ENCODE peak calls at places on chromosome 13, in four cellular contexts. R, J, U and Q are unnamed samples.

GRCh38 chr13:51180853-51181511 is 41.2 kb upstream of the FAM124A start:
- DNase-seq in R (no peak), J (no peak), U (no peak), Q (no peak)

GRCh38 chr13:65401315-65401714 is 1828.8 kb downstream of the PCDH9 start:
- DNase-seq in R (no peak), J (no peak), U (no peak), Q (no peak)

GRCh38 chr13:60990032-60990733 is 425.5 kb downstream of the PCDH20 start:
- DNase-seq in R (no peak), J (no peak), U (no peak), Q (no peak)

GRCh38 chr13:110511509-110512181 is 49.9 kb downstream of the RAB20 start:
- DNase-seq in R (no peak), J (no peak), U (no peak), Q (no peak)

GRCh38 chr13:112703935-112704633 is 14.2 kb downstream of the ATP11A start:
- DNase-seq in R (no peak), J (no peak), U (no peak), Q (no peak)

GRCh38 chr13:51971520-51972426 is 39.5 kb downstream of the ATP7B start:
- DNase-seq in R (no peak), J (no peak), U (no peak), Q (no peak)

GRCh38 chr13:110270507-110270906 is 36.5 kb downstream of the COL4A1 start:
- DNase-seq in R (no peak), J (no peak), U (no peak), Q (no peak)

GRCh38 chr13:53045110-53045509 is 16.5 kb downstream of the OLFM4 start:
- DNase-seq in R (no peak), J (peak; percentile 14), U (no peak), Q (no peak)

GRCh38 chr13:78319101-78319627 is 284.2 kb downstream of the POU4F1 start:
- DNase-seq in R (peak; percentile 1), J (no peak), U (no peak), Q (no peak)

GRCh38 chr13:39159971-39160370 is 121.7 kb downstream of the NHLRC3 start:
- DNase-seq in R (no peak), J (no peak), U (no peak), Q (no peak)

GRCh38 chr13:29909975-29910674 is 59.7 kb upstream of the UBL3 start:
- DNase-seq in R (peak; percentile 73), J (no peak), U (no peak), Q (no peak)

GRCh38 chr13:101736551-101736950 is 284.1 kb downstream of the ITGBL1 start:
- DNase-seq in R (no peak), J (no peak), U (no peak), Q (no peak)

GRCh38 chr13:26946675-26947342 is 186.2 kb upstream of the GPR12 start:
- DNase-seq in R (peak; percentile 49), J (no peak), U (no peak), Q (no peak)

GRCh38 chr13:29474991-29475390 is 120.5 kb downstream of the SLC7A1 start:
- DNase-seq in R (no peak), J (no peak), U (no peak), Q (no peak)

GRCh38 chr13:35472308-35473008 is 4.0 kb downstream of the MAB21L1 start:
- DNase-seq in R (no peak), J (no peak), U (no peak), Q (no peak)

GRCh38 chr13:46562581-46562980 is 9.6 kb downstream of the LRCH1 start:
- DNase-seq in R (no peak), J (no peak), U (no peak), Q (no peak)

DNA sequence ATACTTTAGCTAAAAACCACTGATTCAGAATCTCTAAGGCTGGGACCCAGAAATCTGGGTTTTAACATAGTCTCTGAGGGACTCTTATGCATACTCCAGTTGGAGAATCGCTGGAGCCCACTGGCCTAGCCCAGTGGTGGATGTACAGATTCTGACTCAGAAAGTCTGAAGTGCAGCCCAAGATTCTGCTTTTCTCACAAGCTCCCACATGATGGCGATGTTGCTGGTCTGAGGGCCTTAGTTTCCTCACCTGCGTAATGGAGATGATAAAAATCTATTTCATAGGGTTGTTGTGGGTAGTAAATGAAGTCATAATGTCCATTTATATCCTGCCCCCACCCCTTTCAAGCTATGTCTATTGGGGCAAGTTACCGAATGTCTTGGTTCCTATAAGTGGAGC is 7.7 kb upstream of the CDADC1 start:
- DNase-seq in R (peak; percentile 23), J (no peak), U (no peak), Q (no peak)
- TF ChIP-seq CTCF in R (peak; percentile 43), J (peak; percentile 39), U (no peak), Q (no peak)

DNA sequence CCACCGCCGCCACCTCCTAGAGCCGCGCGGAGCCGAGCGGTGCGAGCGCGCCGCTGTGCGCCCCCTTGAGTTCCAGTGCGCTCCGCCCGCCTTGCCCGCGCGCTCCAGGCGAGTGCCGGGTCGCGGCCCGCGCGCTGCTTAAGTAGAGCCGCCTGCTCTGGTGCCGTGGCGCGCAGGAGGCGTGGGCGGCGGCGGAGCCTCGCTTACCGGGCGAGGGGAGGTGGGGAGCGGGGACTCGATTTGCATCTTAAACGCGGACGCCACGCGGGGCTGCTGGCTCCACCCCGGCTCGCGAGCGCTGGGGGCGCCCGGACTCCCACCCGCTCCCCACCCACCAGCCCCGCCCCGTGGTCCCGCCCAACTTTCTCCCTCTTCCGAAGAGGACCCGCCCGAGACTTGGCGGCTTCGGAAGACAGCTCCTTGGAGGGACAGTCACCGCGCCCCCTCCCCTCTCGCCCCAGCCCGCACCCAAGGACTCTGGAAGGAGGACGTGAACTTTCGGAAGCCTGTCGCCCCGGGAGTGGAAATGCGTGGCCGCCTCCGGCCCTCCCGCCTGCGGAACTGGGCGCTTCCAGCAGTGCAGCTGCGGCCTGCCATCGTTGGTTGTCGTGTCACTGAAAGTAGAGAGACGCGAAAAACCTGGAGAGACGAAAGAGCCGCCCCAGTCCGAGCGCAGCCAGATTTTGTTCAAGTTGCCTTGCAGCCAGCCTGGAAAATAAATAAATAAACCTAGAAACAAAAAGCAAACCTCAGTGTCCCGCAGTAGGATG is at the start of gene KCTD12:
- DNase-seq in R (peak; percentile 31), J (peak; percentile 87), U (peak; percentile 59), Q (peak; percentile 44)
- TF ChIP-seq CTCF in R (peak; percentile 34), J (peak; percentile 36), U (no peak), Q (no peak)

GRCh38 chr13:23715092-23715761 is 145.0 kb downstream of the TNFRSF19 start:
- DNase-seq in R (no peak), J (no peak), U (no peak), Q (no peak)

GRCh38 chr13:23718916-23719470 is 148.8 kb downstream of the TNFRSF19 start:
- DNase-seq in R (no peak), J (no peak), U (no peak), Q (no peak)

GRCh38 chr13:23714672-23715071 is 144.5 kb downstream of the TNFRSF19 start:
- DNase-seq in R (no peak), J (no peak), U (no peak), Q (no peak)

GRCh38 chr13:23711355-23711754 is 141.1 kb downstream of the TNFRSF19 start:
- DNase-seq in R (no peak), J (no peak), U (no peak), Q (no peak)

DNA sequence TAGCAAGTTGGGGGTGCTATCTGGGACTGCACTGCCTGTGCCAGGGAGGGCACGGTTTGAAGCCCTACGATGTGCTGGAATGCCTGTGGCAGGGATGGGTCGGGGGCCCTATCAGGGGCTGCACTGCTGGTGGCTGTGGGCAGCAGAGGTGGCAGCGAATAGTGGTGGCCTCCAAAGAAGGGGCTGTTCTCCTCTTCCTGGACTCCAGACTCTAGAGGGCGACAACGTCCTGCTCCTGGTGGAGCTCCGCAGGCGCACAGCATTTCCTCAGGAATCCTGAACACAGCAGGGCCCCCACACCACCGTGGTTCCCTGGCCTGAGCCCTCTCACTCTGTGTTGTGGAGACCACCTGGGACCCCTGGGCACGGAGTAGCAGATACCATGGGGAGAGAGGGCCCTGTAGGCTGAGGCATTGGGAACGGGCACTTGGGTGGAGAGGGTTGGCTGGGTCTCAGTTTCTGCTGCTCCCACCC is 145.6 kb downstream of the TNFRSF19 start:
- DNase-seq in R (no peak), J (peak; percentile 62), U (no peak), Q (no peak)
- TF ChIP-seq CTCF in R (no peak), J (peak; percentile 63), U (peak; percentile 12), Q (no peak)

GRCh38 chr13:49098771-49099512 is 121.2 kb upstream of the MLNR start:
- DNase-seq in R (no peak), J (no peak), U (no peak), Q (no peak)
- TF ChIP-seq CTCF in R (peak; percentile 40), J (peak; percentile 30), U (no peak), Q (no peak)

GRCh38 chr13:59607780-59608233 is 555.9 kb downstream of the DIAPH3 start:
- DNase-seq in R (no peak), J (no peak), U (no peak), Q (no peak)

GRCh38 chr13:59601993-59602392 is 561.7 kb downstream of the DIAPH3 start:
- DNase-seq in R (no peak), J (no peak), U (no peak), Q (no peak)

GRCh38 chr13:59609421-59609820 is 554.3 kb downstream of the DIAPH3 start:
- DNase-seq in R (no peak), J (no peak), U (no peak), Q (no peak)

GRCh38 chr13:59607172-59607571 is 556.6 kb downstream of the DIAPH3 start:
- DNase-seq in R (no peak), J (no peak), U (no peak), Q (no peak)

GRCh38 chr13:59603646-59604045 is 560.1 kb downstream of the DIAPH3 start:
- DNase-seq in R (no peak), J (no peak), U (no peak), Q (no peak)
- TF ChIP-seq CTCF in R (no peak), J (no peak), U (no peak), Q (no peak)